ENCODE peak calls at places on chromosomes 5 and 9, in ten cellular contexts. G is SK-N-SH, O is upper lobe of left lung, J is GM12878, U is stomach, T is K562, Y is A549, B is transverse colon, S is sigmoid colon, F is HepG2. V is an unnamed sample.
A peak's percentile ranks its signal among the peaks of the same experiment; 100 is the strongest.

GRCh38 chr9:93895535-93895934 is 59.6 kb downstream of the BARX1 start:
- DNase-seq in G (peak; percentile 50), O (no peak), J (no peak), U (no peak), T (no peak), Y (no peak), B (peak; percentile 1), S (no peak), F (no peak), V (no peak)

GRCh38 chr5:128084228-128085167 is 932 bp downstream of the SLC12A2 start:
- DNase-seq in G (peak; percentile 52), O (peak; percentile 89), J (no peak), U (peak; percentile 55), T (peak; percentile 13), Y (peak; percentile 29), B (peak; percentile 47), S (peak; percentile 78), F (no peak), V (peak; percentile 53)

GRCh38 chr5:179679014-179679674 is 1.7 kb downstream of the CBY3 start:
- DNase-seq in G (peak; percentile 66), O (peak; percentile 92), J (no peak), U (peak; percentile 80), T (peak; percentile 17), Y (no peak), B (peak; percentile 84), S (peak; percentile 91), F (no peak), V (peak; percentile 83)

GRCh38 chr5:160434022-160434531 is 12.4 kb downstream of the PTTG1 start:
- DNase-seq in G (no peak), O (peak; percentile 44), J (peak; percentile 86), U (no peak), T (no peak), Y (no peak), B (no peak), S (no peak), F (peak; percentile 46), V (no peak)

GRCh38 chr5:139148306-139148705 is 49.9 kb downstream of the SIL1 start:
- DNase-seq in G (no peak), O (no peak), J (no peak), U (peak; percentile 82), T (no peak), Y (no peak), B (no peak), S (no peak), F (no peak), V (no peak)

GRCh38 chr5:28766565-28767158 is 1728.3 kb upstream of the CDH9 start:
- DNase-seq in G (peak; percentile 1), O (no peak), J (no peak), U (no peak), T (no peak), Y (peak; percentile 5), B (no peak), S (no peak), F (peak; percentile 18), V (no peak)

GRCh38 chr9:3884736-3885135 is 358.9 kb upstream of the RFX3 start:
- DNase-seq in G (no peak), O (no peak), J (no peak), U (no peak), T (no peak), Y (no peak), B (no peak), S (no peak), F (no peak), V (no peak)

GRCh38 chr5:149322518-149322917 is 22.8 kb upstream of the GRPEL2 start:
- DNase-seq in G (no peak), O (peak; percentile 45), J (no peak), U (no peak), T (no peak), Y (no peak), B (peak; percentile 82), S (no peak), F (peak; percentile 77), V (no peak)

GRCh38 chr9:34413229-34413852 is 36.6 kb upstream of the MYORG start:
- DNase-seq in G (no peak), O (no peak), J (no peak), U (peak; percentile 29), T (peak; percentile 45), Y (peak; percentile 49), B (peak; percentile 29), S (no peak), F (peak; percentile 31), V (peak; percentile 37)

GRCh38 chr5:81161012-81161601 is 72.0 kb upstream of the CKMT2 start:
- DNase-seq in G (no peak), O (no peak), J (peak; percentile 31), U (no peak), T (no peak), Y (no peak), B (no peak), S (no peak), F (no peak), V (no peak)

GRCh38 chr5:130773813-130774212 is 391.2 kb downstream of the HINT1 start:
- DNase-seq in G (no peak), O (no peak), J (no peak), U (no peak), T (no peak), Y (peak; percentile 15), B (no peak), S (no peak), F (no peak), V (no peak)

GRCh38 chr5:43193171-43193951 is 1.3 kb downstream of the NIM1K start:
- DNase-seq in G (peak; percentile 69), O (no peak), J (no peak), U (no peak), T (peak; percentile 45), Y (peak; percentile 76), B (no peak), S (no peak), F (peak; percentile 34), V (no peak)

GRCh38 chr5:92102313-92102712 is 719.2 kb upstream of the ARRDC3 start:
- DNase-seq in G (no peak), O (no peak), J (no peak), U (no peak), T (no peak), Y (no peak), B (no peak), S (no peak), F (no peak), V (no peak)
- TF ChIP-seq CTCF in G (no peak), O (no peak), J (no peak), U (no peak), T (no peak), Y (no peak), B (no peak), S (no peak), F (no peak), V (no peak)

GRCh38 chr9:110033869-110034268 is 174.1 kb downstream of the C9orf152 start:
- DNase-seq in G (no peak), O (no peak), J (no peak), U (no peak), T (no peak), Y (no peak), B (no peak), S (no peak), F (no peak), V (no peak)

GRCh38 chr9:110030632-110031031 is 177.3 kb downstream of the C9orf152 start:
- DNase-seq in G (no peak), O (no peak), J (no peak), U (no peak), T (no peak), Y (no peak), B (no peak), S (no peak), F (no peak), V (no peak)

GRCh38 chr9:110029422-110029814 is 178.5 kb downstream of the C9orf152 start:
- DNase-seq in G (no peak), O (no peak), J (no peak), U (no peak), T (no peak), Y (peak; percentile 23), B (no peak), S (no peak), F (peak; percentile 82), V (no peak)

GRCh38 chr9:110029815-110030480 is 178.0 kb downstream of the C9orf152 start:
- DNase-seq in G (no peak), O (no peak), J (no peak), U (no peak), T (no peak), Y (no peak), B (no peak), S (no peak), F (no peak), V (no peak)

GRCh38 chr9:110031511-110032173 is 176.3 kb downstream of the C9orf152 start:
- DNase-seq in G (no peak), O (no peak), J (no peak), U (no peak), T (no peak), Y (peak; percentile 34), B (no peak), S (no peak), F (no peak), V (no peak)
- TF ChIP-seq EP300 in G (peak; percentile 73), O (no peak), J (no peak), U (no peak), T (no peak), Y (no peak), B (no peak), S (no peak), F (no peak), V (no peak)

DNA sequence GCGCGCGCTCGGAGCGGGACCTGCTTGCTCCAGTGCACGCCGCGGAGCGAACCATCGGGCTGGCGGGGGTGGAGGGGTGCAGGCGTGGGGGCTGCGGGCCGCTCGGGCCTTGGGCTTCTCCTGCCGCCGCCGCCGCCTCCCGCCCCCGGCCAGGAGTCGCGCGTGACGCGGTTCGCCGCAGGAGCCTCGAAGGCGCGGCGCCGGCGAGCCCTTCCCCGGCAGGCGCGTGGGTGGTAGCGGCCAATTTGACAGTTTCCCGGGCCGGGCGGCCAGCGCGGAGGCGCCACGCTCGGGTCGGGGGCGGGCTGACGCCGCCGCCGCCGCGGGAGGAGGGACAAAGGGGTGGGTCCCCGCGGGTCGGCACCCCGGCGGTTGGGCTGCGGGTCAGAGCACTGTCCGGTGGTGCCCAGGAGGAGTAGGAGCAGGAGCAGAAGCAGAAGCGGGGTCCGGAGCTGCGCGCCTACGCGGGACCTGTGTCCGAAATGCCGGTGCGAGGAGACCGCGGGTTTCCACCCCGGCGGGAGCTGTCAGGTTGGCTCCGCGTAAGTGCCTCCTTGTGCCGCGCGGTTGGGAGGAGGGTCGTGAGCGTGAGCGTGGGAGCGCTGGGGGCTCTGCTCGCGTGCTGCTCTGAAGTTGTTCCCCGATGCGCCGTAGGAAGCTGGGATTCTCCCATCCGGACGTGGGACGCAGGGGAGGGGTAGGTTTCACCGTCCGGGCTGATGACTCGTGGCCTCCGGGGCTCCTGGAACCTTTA is at the start of gene TJP2:
- DNase-seq in G (peak; percentile 87), O (peak; percentile 93), J (no peak), U (peak; percentile 40), T (peak; percentile 79), Y (no peak), B (peak; percentile 30), S (peak; percentile 82), F (peak; percentile 54), V (peak; percentile 81)
- H3K4me1 ChIP-seq in G (peaks cover 16% of the 10 kb centered on the region), O (peaks cover 66% of the 10 kb centered on the region), J (peaks cover 16% of the 10 kb centered on the region), U (peaks cover 78% of the 10 kb centered on the region), T (peaks cover 23% of the 10 kb centered on the region), Y (peaks cover 15% of the 10 kb centered on the region), B (peaks cover 42% of the 10 kb centered on the region), S (no peaks in the 10 kb centered on the region), F (peaks cover 87% of the 10 kb centered on the region), V (peaks cover 3% of the 10 kb centered on the region)

DNA sequence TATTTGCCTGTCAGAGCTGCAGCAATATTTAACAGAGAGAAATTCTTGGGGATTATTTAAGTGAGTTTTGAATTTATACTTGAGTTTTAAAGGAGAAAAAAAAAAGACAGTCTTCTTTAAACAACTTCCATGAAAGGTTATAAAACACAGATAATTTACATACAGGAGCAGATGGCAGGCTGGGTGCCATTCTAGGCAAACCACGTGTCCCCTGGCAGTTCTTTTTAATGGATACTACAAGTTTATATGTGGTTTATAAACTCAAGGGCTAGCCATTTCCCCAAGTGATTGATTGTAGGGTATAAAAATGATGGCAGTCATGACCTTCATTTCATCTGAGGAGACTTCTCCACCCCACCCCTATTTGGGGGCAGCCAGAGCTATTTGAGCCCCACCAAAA is 166.6 kb downstream of the FSTL4 start:
- DNase-seq in G (no peak), O (no peak), J (no peak), U (no peak), T (no peak), Y (no peak), B (peak; percentile 22), S (no peak), F (no peak), V (no peak)
- TF ChIP-seq CTCF in G (no peak), O (no peak), J (no peak), U (no peak), T (no peak), Y (no peak), B (no peak), S (no peak), F (no peak), V (no peak)